ENCODE peak calls at places on chromosomes 1 and 21, in four cellular contexts. G, Z, B and H are unnamed samples.
A peak's percentile ranks its signal among the peaks of the same experiment; 100 is the strongest.

GRCh38 chr1:8562881-8563865 is 245.3 kb downstream of the SLC45A1 start:
- DNase-seq in B (no peak), Z (no peak), G (no peak), H (no peak)

GRCh38 chr1:237556911-237557310 is 333.8 kb downstream of the ZP4 start:
- DNase-seq in Z (no peak), G (no peak), B (no peak), H (no peak)

GRCh38 chr1:93686497-93687250 is 5.0 kb upstream of the BCAR3 start:
- DNase-seq in B (no peak), G (no peak), Z (no peak), H (peak; percentile 73)

GRCh38 chr1:179310721-179311120 is 17.1 kb downstream of the SOAT1 start:
- DNase-seq in Z (no peak), G (no peak), B (no peak), H (no peak)

GRCh38 chr1:169698976-169699375 is 12.4 kb downstream of the SELL start:
- DNase-seq in G (no peak), B (no peak), Z (no peak), H (no peak)

GRCh38 chr1:187654635-187655034 is 825.9 kb downstream of the PLA2G4A start:
- DNase-seq in G (no peak), B (no peak), Z (no peak), H (no peak)

GRCh38 chr1:95916616-95917015 is 682.6 kb downstream of the RWDD3 start:
- DNase-seq in G (no peak), Z (no peak), B (no peak), H (no peak)

GRCh38 chr1:184219414-184219813 is 167.4 kb upstream of the C1orf21 start:
- DNase-seq in G (no peak), Z (no peak), B (no peak), H (no peak)

GRCh38 chr1:91805343-91805801 is 80.6 kb downstream of the TGFBR3 start:
- DNase-seq in G (no peak), B (no peak), Z (no peak), H (no peak)

GRCh38 chr1:183043872-183044859 is 20.9 kb downstream of the LAMC1 start:
- DNase-seq in Z (no peak), B (no peak), G (no peak), H (no peak)

GRCh38 chr21:18155508-18156193 is 89.0 kb upstream of the CHODL start:
- DNase-seq in G (no peak), B (no peak), Z (no peak), H (peak; percentile 2)

GRCh38 chr1:193569696-193570269 is 383.4 kb upstream of the B3GALT2 start:
- DNase-seq in Z (no peak), G (no peak), B (no peak), H (peak; percentile 48)

GRCh38 chr1:112957133-112957812 is 1.3 kb upstream of the SLC16A1 start:
- DNase-seq in B (no peak), Z (peak; percentile 21), G (no peak), H (peak; percentile 73)

GRCh38 chr21:36695671-36696389 is 3.1 kb upstream of the SIM2 start:
- DNase-seq in Z (no peak), G (no peak), B (no peak), H (no peak)

GRCh38 chr1:47181955-47182680 is 7.7 kb downstream of the PDZK1IP1 start:
- DNase-seq in G (no peak), Z (no peak), B (peak; percentile 65), H (no peak)

GRCh38 chr1:57770772-57771171 is 346.9 kb upstream of the DAB1 start:
- DNase-seq in B (no peak), G (no peak), Z (no peak), H (no peak)

GRCh38 chr1:116368241-116368640 is 4.8 kb upstream of the ATP1A1 start:
- DNase-seq in G (no peak), Z (no peak), B (no peak), H (no peak)

GRCh38 chr21:17461014-17461413 is 51.8 kb upstream of the CXADR start:
- DNase-seq in Z (peak; percentile 30), G (no peak), B (no peak), H (peak; percentile 18)

GRCh38 chr1:228009828-228010775 is 3.3 kb downstream of the WNT3A start:
- DNase-seq in Z (no peak), B (peak; percentile 25), G (peak; percentile 39), H (no peak)

GRCh38 chr1:235993652-235994051 is 71.2 kb downstream of the NID1 start:
- DNase-seq in B (no peak), G (no peak), Z (no peak), H (no peak)

GRCh38 chr1:235996048-235996785 is 68.7 kb downstream of the NID1 start:
- DNase-seq in G (no peak), Z (no peak), B (no peak), H (no peak)

GRCh38 chr1:235997916-235998315 is 67.0 kb downstream of the NID1 start:
- DNase-seq in B (no peak), G (no peak), Z (no peak), H (no peak)

GRCh38 chr1:235997049-235997448 is 67.8 kb downstream of the NID1 start:
- DNase-seq in B (no peak), G (no peak), Z (no peak), H (no peak)

DNA sequence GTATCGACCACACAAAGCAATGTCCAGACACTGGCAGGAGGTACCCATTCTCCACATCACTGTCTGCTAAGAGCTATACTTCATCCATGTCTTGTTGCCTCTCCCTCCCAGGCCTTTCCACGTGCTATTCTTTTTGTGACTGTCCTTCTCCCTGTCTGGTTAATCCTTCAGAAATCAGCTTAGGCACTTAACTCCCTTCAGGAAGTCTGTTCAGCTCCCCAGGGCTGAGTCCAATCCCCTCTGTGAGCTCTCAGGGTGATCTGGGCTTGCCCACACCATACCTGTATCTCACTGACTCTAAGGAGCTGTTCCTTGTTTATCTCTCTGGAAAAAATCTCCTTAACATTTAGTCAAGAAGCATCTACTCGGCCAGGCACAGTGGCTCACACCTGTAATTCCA is 69.4 kb downstream of the NID1 start:
- DNase-seq in B (no peak), G (no peak), Z (no peak), H (no peak)
- H3K27ac ChIP-seq in B (no peak overlapping the region), G (no peak overlapping the region), Z (no peak overlapping the region), H (no peak overlapping the region)

DNA sequence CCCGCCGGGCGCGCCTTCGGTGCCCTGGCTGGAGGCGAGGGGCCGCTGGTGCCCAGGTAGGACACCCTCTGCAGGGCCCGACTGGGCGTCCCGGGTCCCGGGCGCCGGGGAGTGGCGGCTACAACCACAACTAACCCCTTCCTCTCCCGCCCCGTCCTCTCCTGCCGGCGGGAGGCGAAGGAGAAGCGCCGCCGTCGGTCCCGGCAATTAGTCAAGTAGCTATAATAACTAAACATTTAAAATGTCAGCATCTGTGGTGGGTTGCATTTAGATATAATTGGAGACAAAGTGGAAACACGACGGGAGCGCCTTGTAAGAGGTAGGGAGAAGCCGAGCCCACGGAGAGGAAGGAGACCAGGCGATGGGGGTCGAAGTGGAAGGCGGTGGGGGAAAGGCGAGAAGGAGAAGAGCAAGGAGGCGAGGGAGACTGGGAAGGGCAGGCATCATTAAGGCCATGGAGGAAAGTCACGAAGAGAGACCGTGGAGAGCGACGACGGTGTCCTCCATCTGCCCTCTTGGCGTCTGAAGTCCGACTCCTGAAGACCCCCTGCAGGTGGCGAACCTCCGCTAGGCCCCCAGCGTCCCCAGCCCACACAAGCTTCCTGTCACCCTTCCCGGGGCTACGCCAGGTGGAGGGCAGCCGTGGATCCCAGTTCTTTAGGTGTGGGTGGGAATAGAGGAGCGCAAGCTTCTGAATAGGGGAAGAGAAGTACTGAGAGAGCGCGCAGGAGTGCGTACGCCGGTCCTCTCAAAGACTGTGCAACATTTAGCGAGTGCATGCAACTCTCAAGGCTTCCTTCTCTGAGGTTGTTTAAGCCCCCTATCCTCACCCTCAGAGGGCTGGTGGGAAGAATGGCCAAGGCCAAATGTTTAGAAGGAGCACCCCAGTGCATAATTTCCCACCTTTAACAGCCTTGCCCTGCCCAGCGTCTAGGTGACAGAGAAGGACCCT is 1.6 kb downstream of the CNIH3 start:
- DNase-seq in G (no peak), B (no peak), Z (no peak), H (no peak)
- H3K9me3 ChIP-seq in G (no peaks in the 10 kb centered on the region), B (no peaks in the 10 kb centered on the region), Z (no peaks in the 10 kb centered on the region), H (no peaks in the 10 kb centered on the region)

DNA sequence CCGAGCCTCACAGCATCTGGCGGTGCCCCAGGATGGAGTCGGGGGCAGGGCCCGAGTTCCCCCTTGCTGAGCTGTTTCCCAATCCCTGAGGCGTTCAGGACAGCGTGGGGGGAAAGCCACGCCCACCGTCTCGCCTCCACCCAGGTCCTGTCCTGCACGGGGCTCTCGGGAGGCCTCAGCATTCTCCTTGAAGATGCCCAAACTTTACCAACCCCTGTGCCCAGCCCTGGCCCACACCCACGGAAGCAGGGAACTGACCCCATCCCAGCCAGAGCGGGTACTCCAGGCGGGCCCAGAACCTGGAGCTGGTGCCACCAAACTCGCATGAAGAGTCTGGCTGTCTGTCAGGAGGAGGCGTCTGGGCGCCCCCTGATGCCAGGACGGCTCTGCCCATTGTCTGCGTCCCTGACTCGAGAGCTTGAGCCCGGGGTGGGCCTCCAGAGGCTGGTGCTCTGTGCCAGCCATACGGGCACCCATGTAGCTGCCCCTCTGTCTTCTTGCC is 35.3 kb upstream of the POFUT2 start:
- DNase-seq in Z (no peak), B (no peak), G (peak; percentile 59), H (no peak)
- H3K4me3 ChIP-seq in Z (no peak overlapping the region), B (no peak overlapping the region), G (no peak overlapping the region), H (no peak overlapping the region)

GRCh38 chr1:181503130-181503810 is 20.0 kb downstream of the CACNA1E start:
- DNase-seq in B (no peak), G (no peak), Z (peak; percentile 29), H (no peak)
- H3K27ac ChIP-seq in B (peak overlapping the region; percentile 30), G (no peak overlapping the region), Z (no peak overlapping the region), H (no peak overlapping the region)

DNA sequence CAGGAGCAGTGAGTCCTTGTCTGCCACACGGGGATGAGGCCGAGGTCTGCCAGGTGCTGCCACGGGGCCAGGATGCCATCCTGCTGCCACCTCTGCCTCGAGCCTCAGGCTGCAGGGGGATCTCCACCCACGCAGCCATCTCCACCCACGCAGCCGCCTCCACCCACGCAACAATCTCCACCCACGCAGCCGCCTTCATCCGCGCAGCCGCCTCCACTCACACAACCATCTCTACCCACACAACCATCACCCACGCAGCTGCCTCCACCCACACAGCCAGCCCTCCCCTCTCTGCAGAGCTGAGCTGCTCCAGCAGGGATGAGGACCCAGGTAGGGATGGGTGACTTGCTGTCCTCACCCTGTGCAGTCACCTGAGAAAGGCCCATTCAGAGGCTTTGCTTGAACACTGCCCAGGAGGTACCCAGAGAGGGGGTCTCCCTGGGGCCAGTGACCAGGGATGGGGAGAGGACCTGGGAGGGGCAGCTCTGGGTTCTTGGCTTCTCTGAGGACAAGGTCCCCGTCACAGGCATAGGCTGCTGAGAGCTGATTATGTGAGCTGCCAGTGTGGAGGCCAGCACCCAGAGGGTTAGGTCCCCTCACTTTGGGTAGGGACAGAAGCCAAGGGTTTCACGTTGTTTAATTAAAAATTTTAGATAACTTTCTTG is 46.6 kb upstream of the TTC34 start:
- DNase-seq in B (no peak), Z (no peak), G (peak; percentile 27), H (no peak)
- H3K9me3 ChIP-seq in B (peaks cover 15% of the 10 kb centered on the region), Z (no peaks in the 10 kb centered on the region), G (no peaks in the 10 kb centered on the region), H (no peaks in the 10 kb centered on the region)

GRCh38 chr1:41955461-41956159 is 36.9 kb upstream of the HIVEP3 start:
- DNase-seq in G (no peak), B (no peak), Z (no peak), H (no peak)
- H3K4me3 ChIP-seq in G (no peak overlapping the region), B (no peak overlapping the region), Z (no peak overlapping the region), H (no peak overlapping the region)

DNA sequence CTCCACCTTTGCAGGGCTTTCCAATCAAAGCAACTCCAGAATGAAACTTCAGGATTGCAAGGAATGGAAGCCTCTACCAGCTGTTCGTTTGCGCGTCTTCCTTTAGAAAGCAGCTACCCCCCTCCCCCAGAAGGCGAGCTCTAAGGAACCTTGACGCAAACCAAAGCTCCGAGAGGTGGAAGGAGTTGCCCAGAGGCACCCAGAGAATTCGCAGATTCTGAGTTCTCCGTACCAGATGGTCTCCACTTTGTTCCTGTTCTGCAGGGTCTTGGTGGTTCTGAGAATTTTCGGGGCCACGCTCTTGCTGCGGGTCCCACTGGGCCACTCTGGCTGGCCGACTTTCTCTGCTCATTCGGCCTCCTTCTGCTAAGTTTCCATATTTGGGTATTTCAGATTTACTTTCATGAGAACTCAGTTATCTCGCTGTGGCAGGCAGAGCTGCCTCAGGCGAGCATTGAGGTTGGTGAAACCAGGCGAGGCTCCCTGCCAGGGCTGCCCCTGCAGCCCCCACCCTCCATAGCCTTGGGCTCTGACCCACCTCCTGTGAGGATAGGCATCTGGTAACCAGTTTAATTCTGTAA is 798 bp downstream of the TRAF5 start:
- DNase-seq in Z (peak; percentile 58), G (no peak), B (no peak), H (peak; percentile 51)
- H3K27ac ChIP-seq in Z (peak overlapping the region; percentile 86), G (peak overlapping the region; percentile 63), B (peak overlapping the region; percentile 89), H (peak overlapping the region; percentile 52)